ENCODE peak calls at places on chromosomes 11 and 22, in four cellular contexts. A is mesendoderm, E is uterus, X is left ventricle myocardium inferior. B is an unnamed sample. For H3K36me3 and H3K4me1, the result is how much of the 10 kb centered on the place peaks cover.

GRCh38 chr11:41461057-41461681 is 1.7 kb upstream of the LRRC4C start:
- DNase-seq in X (no peak), E (no peak), A (no peak), B (peak)

GRCh38 chr11:43360361-43361032 is 1.8 kb downstream of the TTC17 start:
- DNase-seq in E (no peak), X (no peak), A (no peak), B (peak)

GRCh38 chr22:25496396-25497064 is 67.9 kb upstream of the GRK3 start:
- DNase-seq in A (no peak), X (no peak), E (no peak), B (peak)

GRCh38 chr11:47148903-47149535 is 27.7 kb downstream of the ARFGAP2 start:
- DNase-seq in E (no peak), X (peak), A (peak), B (peak)

GRCh38 chr22:46626911-46627805 is 7.0 kb downstream of the GRAMD4 start:
- DNase-seq in E (no peak), A (peak), X (no peak), B (no peak)

GRCh38 chr22:24337894-24338645 is 67.4 kb downstream of the SPECC1L start:
- DNase-seq in X (no peak), E (no peak), A (no peak), B (no peak)

GRCh38 chr22:38433871-38434270 is 21.1 kb downstream of the KCNJ4 start:
- DNase-seq in E (no peak), X (no peak), A (no peak), B (no peak)

GRCh38 chr22:35102663-35103062 is 36.7 kb downstream of the ISX start:
- DNase-seq in A (peak), X (no peak), E (no peak), B (peak)

GRCh38 chr22:40348025-40348658 is 1.8 kb downstream of the ADSL start:
- DNase-seq in A (peak), X (no peak), E (no peak), B (peak)

GRCh38 chr22:19361501-19362103 is 69.9 kb downstream of the HIRA start:
- DNase-seq in A (no peak), E (no peak), X (no peak), B (no peak)

GRCh38 chr22:46547179-46547882 is 9.9 kb upstream of the CELSR1 start:
- DNase-seq in X (peak), E (peak), A (no peak), B (no peak)

GRCh38 chr11:47668665-47669064 is 26.3 kb upstream of the MTCH2 start:
- DNase-seq in A (no peak), X (no peak), E (no peak), B (no peak)

GRCh38 chr11:111788464-111788863 is 22.3 kb upstream of the PPP2R1B start:
- DNase-seq in E (no peak), A (no peak), X (no peak), B (no peak)

GRCh38 chr11:95453616-95454118 is 222.7 kb upstream of the SESN3 start:
- DNase-seq in X (peak), A (no peak), E (no peak), B (peak)

GRCh38 chr11:60899021-60899936 is 7.1 kb downstream of the PRPF19 start:
- DNase-seq in E (no peak), A (peak), X (no peak), B (peak)
- H3K36me3 ChIP-seq in E (under half), A (under half), X (half or more), B (half or more)

GRCh38 chr11:82858133-82858532 is 42.1 kb downstream of the PRCP start:
- DNase-seq in X (no peak), A (no peak), E (no peak), B (no peak)
- H3K4me3 ChIP-seq in X (no peak), A (no peak), E (no peak), B (no peak)

GRCh38 chr11:71356904-71357303 is 91.3 kb downstream of the DHCR7 start:
- DNase-seq in E (no peak), X (no peak), A (no peak), B (no peak)
- H3K4me1 ChIP-seq in E (under half), X (under half), A (under half), B (under half)

DNA sequence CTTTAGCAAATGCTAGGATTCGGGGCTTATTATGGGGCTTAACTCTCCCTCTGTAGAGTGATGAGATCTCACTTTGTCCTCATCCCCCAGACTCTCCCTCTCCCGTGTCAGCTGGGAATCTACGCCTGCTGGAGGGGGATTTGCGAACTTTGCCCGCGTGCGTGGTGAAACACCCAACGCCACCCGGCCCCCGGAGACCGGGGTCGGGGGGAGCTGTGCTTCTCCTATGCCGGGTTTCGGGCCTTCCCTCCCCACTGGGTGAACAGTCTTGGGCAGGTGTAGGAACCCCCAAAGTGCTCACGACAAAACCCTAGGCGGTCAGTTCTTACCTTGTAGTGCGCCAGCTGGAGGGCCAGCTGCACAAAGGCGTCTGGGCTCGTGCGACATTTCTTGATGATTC is 21.6 kb upstream of the TESMIN start:
- DNase-seq in A (no peak), X (no peak), E (no peak), B (no peak)
- H3K36me3 ChIP-seq in A (under half), X (half or more), E (under half), B (under half)